ENCODE peak calls at places on chromosomes 6 and 20, in six cellular contexts. E, I, D, M, N and Z are unnamed samples.

GRCh38 chr6:111805511-111806181 is 67.6 kb downstream of the FYN start:
- DNase-seq in E (no peak), M (no peak), D (no peak), I (no peak), N (no peak), Z (no peak)

GRCh38 chr6:149331043-149331807 is 13.7 kb downstream of the TAB2 start:
- DNase-seq in M (no peak), N (no peak), I (no peak), E (no peak), D (no peak), Z (no peak)

GRCh38 chr20:63494420-63495166 is 4.3 kb downstream of the EEF1A2 start:
- DNase-seq in E (no peak), D (no peak), M (no peak), I (no peak), N (no peak), Z (no peak)

GRCh38 chr6:26553264-26553738 is 15.1 kb downstream of the HMGN4 start:
- DNase-seq in I (peak), D (peak), M (peak), N (peak), E (no peak), Z (no peak)

GRCh38 chr20:34530342-34530741 is 14.1 kb downstream of the DYNLRB1 start:
- DNase-seq in N (no peak), E (no peak), I (no peak), M (no peak), D (no peak), Z (no peak)

GRCh38 chr20:10672579-10673127 is 1.1 kb downstream of the JAG1 start:
- DNase-seq in M (peak), D (peak), I (no peak), N (peak), E (no peak), Z (peak)

GRCh38 chr20:1287306-1287705 is 21.2 kb downstream of the SNPH start:
- DNase-seq in E (no peak), D (no peak), I (no peak), M (no peak), N (no peak), Z (no peak)

GRCh38 chr6:160810238-160810637 is 108.2 kb downstream of the PLG start:
- DNase-seq in I (no peak), M (peak), N (no peak), E (no peak), D (no peak), Z (no peak)

GRCh38 chr20:57317789-57318371 is 11.7 kb upstream of the SPO11 start:
- DNase-seq in M (no peak), D (no peak), E (no peak), I (no peak), N (no peak), Z (no peak)

GRCh38 chr6:33490198-33490597 is 35.8 kb downstream of the ZBTB9 start:
- DNase-seq in N (no peak), I (no peak), D (no peak), M (no peak), E (no peak), Z (peak)

GRCh38 chr6:157767071-157767750 is 55.8 kb upstream of the SNX9 start:
- DNase-seq in D (no peak), I (no peak), M (no peak), E (no peak), N (no peak), Z (no peak)

GRCh38 chr6:23874985-23875384 is 251.0 kb upstream of the NRSN1 start:
- DNase-seq in E (no peak), M (no peak), D (no peak), I (no peak), N (no peak), Z (no peak)

GRCh38 chr6:5749016-5749665 is 257.6 kb downstream of the NRN1 start:
- DNase-seq in I (no peak), D (no peak), M (no peak), N (no peak), E (no peak), Z (no peak)

GRCh38 chr6:111456208-111456607 is 26.8 kb downstream of the REV3L start:
- DNase-seq in M (no peak), E (no peak), D (no peak), N (no peak), I (no peak), Z (no peak)

GRCh38 chr6:36038120-36038876 is 10.7 kb downstream of the MAPK14 start:
- DNase-seq in D (no peak), E (no peak), N (no peak), I (no peak), M (no peak), Z (no peak)

GRCh38 chr6:34664270-34664971 is 32.1 kb downstream of the ILRUN start:
- DNase-seq in D (peak), E (no peak), I (no peak), M (peak), N (no peak), Z (peak)

GRCh38 chr6:46015119-46015968 is at the start of gene CLIC5:
- DNase-seq in E (no peak), N (peak), D (peak), M (no peak), I (no peak), Z (peak)

GRCh38 chr6:111573892-111574800 is 31.5 kb downstream of the TRAF3IP2 start:
- DNase-seq in I (no peak), E (no peak), D (no peak), N (no peak), M (no peak), Z (no peak)

GRCh38 chr6:121799574-121799973 is 364.1 kb downstream of the GJA1 start:
- DNase-seq in M (no peak), E (no peak), D (no peak), I (no peak), N (no peak), Z (no peak)

GRCh38 chr6:32178547-32179440 is 589 bp downstream of the RNF5 start:
- DNase-seq in E (no peak), M (no peak), I (no peak), D (peak), N (peak), Z (no peak)

GRCh38 chr6:15368186-15368585 is 122.3 kb downstream of the JARID2 start:
- DNase-seq in M (no peak), E (no peak), N (no peak), I (no peak), D (no peak), Z (no peak)

GRCh38 chr6:107491059-107491609 is 1.2 kb downstream of the SOBP start:
- DNase-seq in E (no peak), D (no peak), I (no peak), M (peak), N (peak), Z (no peak)

GRCh38 chr20:37901667-37902503 is 1.0 kb upstream of the VSTM2L start:
- DNase-seq in E (no peak), D (peak), M (peak), I (peak), N (peak), Z (peak)

GRCh38 chr20:45339084-45339483 is 9.1 kb downstream of the SDC4 start:
- DNase-seq in M (no peak), I (no peak), E (no peak), D (peak), N (no peak), Z (no peak)

DNA sequence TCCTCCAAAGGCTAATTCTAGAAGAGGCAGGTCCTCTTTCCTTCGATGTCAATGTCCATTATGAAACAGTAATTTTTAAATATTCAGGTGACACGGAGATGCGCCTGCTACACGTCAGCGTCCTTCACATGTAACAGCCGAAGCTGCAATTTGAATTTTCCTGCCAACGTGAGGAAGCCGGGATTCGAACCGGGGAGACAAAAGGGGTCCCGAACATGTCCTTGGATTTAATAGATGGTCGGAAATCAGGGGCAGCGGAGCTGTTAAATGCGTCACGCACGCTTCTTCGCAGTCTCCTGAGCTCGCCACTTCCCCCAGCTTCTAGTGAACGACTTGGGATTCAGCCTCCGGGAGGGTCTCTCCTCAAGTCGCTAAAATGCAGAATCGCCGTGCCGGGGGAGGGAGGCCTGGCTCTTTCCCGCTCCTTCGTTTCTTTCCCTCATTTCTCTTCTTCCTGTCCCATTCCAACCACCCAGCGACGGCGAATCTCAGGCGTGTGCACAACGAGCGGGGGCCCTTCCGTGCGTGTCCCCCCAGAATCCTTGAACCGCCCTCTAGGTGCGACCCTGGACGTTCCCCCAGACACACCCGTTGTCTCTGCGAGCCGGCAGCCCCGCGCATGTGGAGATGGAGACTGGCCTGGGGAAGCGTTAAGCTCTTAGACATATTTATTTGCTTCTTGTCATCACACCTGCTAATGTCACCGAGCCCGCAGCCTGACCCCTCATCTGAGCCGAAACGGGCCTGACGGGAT is 1.3 kb upstream of the FOXC1 start:
- DNase-seq in M (no peak), I (no peak), D (no peak), N (no peak), E (no peak), Z (no peak)
- TF ChIP-seq JUND in M (no peak), I (no peak), D (no peak), N (no peak), E (no peak), Z (no peak)

GRCh38 chr6:137286926-137287325 is 67.7 kb upstream of the IFNGR1 start:
- DNase-seq in I (no peak), M (no peak), N (no peak), E (no peak), D (no peak), Z (no peak)

GRCh38 chr6:137283080-137283479 is 63.9 kb upstream of the IFNGR1 start:
- DNase-seq in E (no peak), I (no peak), N (no peak), D (no peak), M (no peak), Z (no peak)

GRCh38 chr6:137282253-137282652 is 63.1 kb upstream of the IFNGR1 start:
- DNase-seq in I (no peak), E (no peak), N (no peak), M (no peak), D (no peak), Z (no peak)

GRCh38 chr6:137286368-137286767 is 67.2 kb upstream of the IFNGR1 start:
- DNase-seq in E (no peak), N (no peak), M (no peak), D (no peak), I (no peak), Z (no peak)

DNA sequence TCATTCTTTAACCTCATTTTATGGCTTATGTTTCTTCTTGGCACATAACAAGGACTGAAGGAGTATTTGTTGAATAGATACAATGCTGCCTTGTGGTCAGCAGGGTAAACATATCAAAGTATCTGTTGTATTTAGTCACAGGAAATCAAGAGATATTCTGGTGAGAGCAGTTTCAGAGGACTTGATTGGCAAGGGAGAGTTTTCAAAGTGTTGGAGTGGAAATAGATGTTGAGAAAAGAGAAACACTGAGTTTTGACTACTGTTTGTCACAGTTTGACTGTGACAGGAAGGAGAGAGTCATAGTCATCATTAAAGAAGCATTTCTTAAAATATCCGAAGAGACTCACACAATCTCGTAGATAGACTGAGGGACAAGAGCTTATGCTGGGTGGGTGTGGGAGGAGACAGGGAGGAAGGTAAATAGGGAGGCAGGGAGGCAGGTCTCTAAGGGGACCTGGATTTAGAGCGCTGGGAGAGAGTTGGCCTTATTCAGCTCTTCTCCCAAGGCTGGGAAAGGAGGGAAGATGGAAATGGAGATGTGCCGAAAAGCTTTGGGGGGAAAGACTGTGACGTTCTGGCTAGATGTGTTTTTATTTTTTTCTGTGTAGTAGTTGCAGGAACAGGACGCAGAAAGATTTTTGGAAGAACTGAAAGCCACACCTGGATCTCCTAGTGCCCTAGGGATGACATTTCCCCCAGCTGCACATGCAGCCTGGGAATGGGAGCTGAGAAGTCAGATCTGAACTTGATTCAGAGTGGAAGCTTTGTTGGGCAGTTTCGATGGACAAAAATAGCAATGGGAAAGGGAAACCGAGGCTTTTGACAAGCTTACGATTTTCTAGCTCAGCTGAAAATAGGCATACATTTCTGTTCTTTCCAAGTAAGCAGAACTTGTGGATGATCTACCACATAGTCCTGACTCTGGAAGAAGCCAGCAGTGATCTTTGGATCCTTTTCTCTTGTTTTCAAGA is 65.0 kb upstream of the IFNGR1 start:
- DNase-seq in M (peak), E (no peak), I (no peak), D (no peak), N (no peak), Z (no peak)
- TF ChIP-seq JUND in M (no peak), E (no peak), I (no peak), D (no peak), N (no peak), Z (no peak)

DNA sequence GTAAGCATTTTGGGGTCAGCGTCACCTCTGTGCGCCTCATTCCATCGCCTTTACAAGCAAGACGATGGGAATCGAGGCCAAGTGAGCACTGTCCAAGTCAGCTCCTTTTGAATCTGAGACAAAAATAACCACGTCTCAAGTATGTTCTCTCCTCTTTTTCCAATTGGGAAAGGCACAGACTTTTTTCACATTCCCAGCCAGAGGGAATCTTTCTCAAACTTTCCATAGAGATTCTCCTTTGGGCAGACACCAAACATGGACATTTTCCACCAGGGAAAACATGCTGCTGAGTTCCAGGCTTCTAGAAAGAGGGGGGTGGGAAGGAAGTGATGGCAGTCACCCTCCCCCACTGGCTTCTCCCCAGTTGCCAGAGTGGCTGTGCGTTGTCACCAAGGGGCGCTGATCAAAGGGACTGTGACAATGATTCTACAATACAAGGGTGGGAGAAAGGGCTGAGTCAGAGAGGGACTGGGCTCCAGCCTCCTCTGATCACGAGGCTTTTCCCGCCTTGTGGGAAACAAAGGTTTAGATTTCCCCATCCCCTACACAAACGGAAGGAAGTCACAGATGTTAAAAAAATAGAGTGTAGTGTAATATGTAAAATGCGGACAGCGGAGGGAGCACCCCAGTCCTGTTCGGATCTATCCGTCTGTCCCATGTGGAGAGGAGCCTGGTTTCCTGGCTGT is 281.9 kb upstream of the RNF24 start:
- DNase-seq in D (no peak), I (no peak), E (no peak), M (peak), N (no peak), Z (no peak)
- TF ChIP-seq JUND in D (no peak), I (no peak), E (no peak), M (no peak), N (no peak), Z (no peak)

GRCh38 chr20:5486377-5487054 is 169.8 kb upstream of the PROKR2 start:
- DNase-seq in M (no peak), I (no peak), D (no peak), E (no peak), N (no peak), Z (no peak)

GRCh38 chr20:5491463-5491862 is 174.7 kb upstream of the PROKR2 start:
- DNase-seq in I (no peak), N (no peak), M (no peak), E (no peak), D (no peak), Z (no peak)

GRCh38 chr20:5488823-5489222 is 172.1 kb upstream of the PROKR2 start:
- DNase-seq in N (no peak), I (no peak), M (no peak), E (no peak), D (peak), Z (no peak)

GRCh38 chr20:5492941-5493340 is 176.2 kb upstream of the PROKR2 start:
- DNase-seq in E (no peak), N (no peak), M (no peak), I (no peak), D (no peak), Z (no peak)

GRCh38 chr20:5489596-5489995 is 172.8 kb upstream of the PROKR2 start:
- DNase-seq in N (no peak), D (no peak), M (no peak), I (no peak), E (no peak), Z (no peak)
- TF ChIP-seq JUND in N (no peak), D (no peak), M (no peak), I (no peak), E (no peak), Z (no peak)

GRCh38 chr20:33065785-33066184 is 12.1 kb downstream of the BPIFB3 start:
- DNase-seq in E (no peak), N (no peak), I (no peak), D (no peak), M (no peak), Z (no peak)

GRCh38 chr20:33070413-33071053 is 8.9 kb upstream of the BPIFB4 start:
- DNase-seq in M (no peak), D (no peak), N (no peak), I (no peak), E (no peak), Z (no peak)

GRCh38 chr20:33069706-33070105 is 9.7 kb upstream of the BPIFB4 start:
- DNase-seq in D (no peak), M (no peak), I (no peak), E (no peak), N (no peak), Z (no peak)

GRCh38 chr20:33071198-33071597 is 8.2 kb upstream of the BPIFB4 start:
- DNase-seq in N (no peak), D (no peak), I (no peak), M (no peak), E (no peak), Z (no peak)

DNA sequence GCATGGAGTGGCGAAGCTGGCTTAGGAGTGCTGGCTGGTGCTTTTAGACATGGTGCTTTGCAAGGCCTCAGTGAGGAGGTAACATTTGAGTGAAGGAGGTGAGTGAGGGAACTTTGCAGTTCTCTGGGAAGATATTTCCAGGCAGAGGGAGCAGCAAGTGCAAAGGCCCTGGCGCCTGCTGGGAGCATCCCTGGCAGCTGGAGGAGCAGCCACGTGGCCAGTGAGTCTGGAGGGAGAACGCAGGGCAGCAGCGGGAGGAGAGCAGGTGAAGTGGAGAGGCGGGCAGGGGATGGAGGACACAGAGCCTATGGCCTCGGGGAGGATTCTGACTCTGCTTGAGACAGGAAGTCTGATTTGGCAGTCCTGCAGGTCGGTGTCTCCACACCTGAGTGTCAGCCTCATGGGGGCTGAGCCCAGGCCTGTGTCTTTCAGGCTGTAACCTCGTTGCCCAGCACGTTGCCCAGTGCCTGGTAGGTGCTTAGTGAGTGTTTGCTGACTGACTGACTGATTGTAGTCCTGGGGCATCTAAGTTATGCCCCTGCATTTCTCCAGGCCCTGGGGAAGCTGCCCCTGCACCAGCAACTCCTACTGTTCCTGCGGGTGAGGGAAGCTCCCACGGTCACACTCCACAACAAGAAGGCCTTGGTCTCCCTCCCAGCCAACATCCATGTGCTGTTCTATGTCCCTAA is 11.0 kb upstream of the BPIFB4 start:
- DNase-seq in M (no peak), D (no peak), N (no peak), E (no peak), I (no peak), Z (no peak)
- TF ChIP-seq JUND in M (no peak), D (no peak), N (no peak), E (no peak), I (no peak), Z (no peak)